ENCODE peak calls at places on chromosomes 7 and 10, in ten cellular contexts. One of them, this sample, is unnamed.

GRCh38 chr7:40057292-40057691 is 77.1 kb downstream of the MPLKIP start:
- DNase-seq in transverse colon: peak
- DNase-seq in tibial nerve: no peak
- DNase-seq in psoas muscle: no peak
- DNase-seq in tibial artery: no peak
- DNase-seq in AG10803: peak
- DNase-seq in osteoblast: no peak
- DNase-seq in bronchial epithelial cell: peak
- DNase-seq in body of pancreas: no peak
- DNase-seq in left lung: peak
- DNase-seq in this sample: no peak

GRCh38 chr10:123948030-123948823 is 56.6 kb upstream of the CPXM2 start:
- DNase-seq in transverse colon: no peak
- DNase-seq in tibial nerve: no peak
- DNase-seq in psoas muscle: no peak
- DNase-seq in tibial artery: no peak
- DNase-seq in AG10803: no peak
- DNase-seq in osteoblast: no peak
- DNase-seq in bronchial epithelial cell: no peak
- DNase-seq in body of pancreas: no peak
- DNase-seq in left lung: no peak
- DNase-seq in this sample: no peak

GRCh38 chr10:113056468-113057021 is 106.5 kb downstream of the TCF7L2 start:
- DNase-seq in transverse colon: no peak
- DNase-seq in tibial nerve: no peak
- DNase-seq in psoas muscle: no peak
- DNase-seq in tibial artery: peak
- DNase-seq in AG10803: peak
- DNase-seq in osteoblast: no peak
- DNase-seq in bronchial epithelial cell: no peak
- DNase-seq in body of pancreas: no peak
- DNase-seq in left lung: no peak
- DNase-seq in this sample: no peak

GRCh38 chr7:29442146-29442545 is 121.5 kb upstream of the PRR15 start:
- DNase-seq in transverse colon: no peak
- DNase-seq in tibial nerve: no peak
- DNase-seq in psoas muscle: no peak
- DNase-seq in tibial artery: no peak
- DNase-seq in AG10803: no peak
- DNase-seq in osteoblast: peak
- DNase-seq in bronchial epithelial cell: peak
- DNase-seq in body of pancreas: no peak
- DNase-seq in left lung: no peak
- DNase-seq in this sample: no peak

GRCh38 chr7:156004265-156005201 is 192.3 kb upstream of the SHH start:
- DNase-seq in transverse colon: no peak
- DNase-seq in tibial nerve: no peak
- DNase-seq in psoas muscle: no peak
- DNase-seq in tibial artery: no peak
- DNase-seq in AG10803: no peak
- DNase-seq in osteoblast: peak
- DNase-seq in bronchial epithelial cell: no peak
- DNase-seq in body of pancreas: no peak
- DNase-seq in left lung: no peak
- DNase-seq in this sample: no peak

GRCh38 chr10:25014579-25014978 is 1.4 kb downstream of the ENKUR start:
- DNase-seq in transverse colon: no peak
- DNase-seq in tibial nerve: no peak
- DNase-seq in psoas muscle: no peak
- DNase-seq in tibial artery: no peak
- DNase-seq in AG10803: no peak
- DNase-seq in osteoblast: no peak
- DNase-seq in bronchial epithelial cell: no peak
- DNase-seq in body of pancreas: no peak
- DNase-seq in left lung: no peak
- DNase-seq in this sample: no peak

GRCh38 chr10:74391786-74392185 is 240.8 kb downstream of the ADK start:
- DNase-seq in transverse colon: no peak
- DNase-seq in tibial nerve: no peak
- DNase-seq in psoas muscle: no peak
- DNase-seq in tibial artery: no peak
- DNase-seq in AG10803: no peak
- DNase-seq in osteoblast: no peak
- DNase-seq in bronchial epithelial cell: no peak
- DNase-seq in body of pancreas: no peak
- DNase-seq in left lung: no peak
- DNase-seq in this sample: no peak

GRCh38 chr10:86666538-86666937 is 1.8 kb upstream of the LDB3 start:
- DNase-seq in transverse colon: no peak
- DNase-seq in tibial nerve: no peak
- DNase-seq in psoas muscle: no peak
- DNase-seq in tibial artery: peak
- DNase-seq in AG10803: no peak
- DNase-seq in osteoblast: peak
- DNase-seq in bronchial epithelial cell: no peak
- DNase-seq in body of pancreas: no peak
- DNase-seq in left lung: no peak
- DNase-seq in this sample: no peak

GRCh38 chr7:139660317-139661042 is 117.3 kb downstream of the HIPK2 start:
- DNase-seq in transverse colon: peak
- DNase-seq in tibial nerve: no peak
- DNase-seq in psoas muscle: no peak
- DNase-seq in tibial artery: no peak
- DNase-seq in AG10803: no peak
- DNase-seq in osteoblast: no peak
- DNase-seq in bronchial epithelial cell: peak
- DNase-seq in body of pancreas: peak
- DNase-seq in left lung: no peak
- DNase-seq in this sample: no peak

GRCh38 chr10:22554481-22555182 is 159.7 kb downstream of the PIP4K2A start:
- DNase-seq in transverse colon: peak
- DNase-seq in tibial nerve: peak
- DNase-seq in psoas muscle: peak
- DNase-seq in tibial artery: peak
- DNase-seq in AG10803: peak
- DNase-seq in osteoblast: peak
- DNase-seq in bronchial epithelial cell: peak
- DNase-seq in body of pancreas: peak
- DNase-seq in left lung: peak
- DNase-seq in this sample: peak

GRCh38 chr7:75969182-75969581 is 25.2 kb downstream of the TMEM120A start:
- DNase-seq in transverse colon: no peak
- DNase-seq in tibial nerve: no peak
- DNase-seq in psoas muscle: peak
- DNase-seq in tibial artery: peak
- DNase-seq in AG10803: peak
- DNase-seq in osteoblast: no peak
- DNase-seq in bronchial epithelial cell: no peak
- DNase-seq in body of pancreas: no peak
- DNase-seq in left lung: no peak
- DNase-seq in this sample: peak

GRCh38 chr7:28328161-28328560 is 84.2 kb upstream of the CREB5 start:
- DNase-seq in transverse colon: no peak
- DNase-seq in tibial nerve: no peak
- DNase-seq in psoas muscle: no peak
- DNase-seq in tibial artery: no peak
- DNase-seq in AG10803: no peak
- DNase-seq in osteoblast: no peak
- DNase-seq in bronchial epithelial cell: peak
- DNase-seq in body of pancreas: no peak
- DNase-seq in left lung: no peak
- DNase-seq in this sample: no peak

GRCh38 chr10:75910032-75910431 is 478.6 kb downstream of the LRMDA start:
- DNase-seq in transverse colon: no peak
- DNase-seq in tibial nerve: no peak
- DNase-seq in psoas muscle: no peak
- DNase-seq in tibial artery: no peak
- DNase-seq in AG10803: peak
- DNase-seq in osteoblast: no peak
- DNase-seq in bronchial epithelial cell: peak
- DNase-seq in body of pancreas: no peak
- DNase-seq in left lung: no peak
- DNase-seq in this sample: no peak

GRCh38 chr10:35372329-35372728 is 36.0 kb downstream of the CCNY start:
- DNase-seq in transverse colon: no peak
- DNase-seq in tibial nerve: no peak
- DNase-seq in psoas muscle: no peak
- DNase-seq in tibial artery: no peak
- DNase-seq in AG10803: peak
- DNase-seq in osteoblast: no peak
- DNase-seq in bronchial epithelial cell: peak
- DNase-seq in body of pancreas: no peak
- DNase-seq in left lung: peak
- DNase-seq in this sample: no peak

GRCh38 chr7:33979807-33980355 is 74.5 kb downstream of the BMPER start:
- DNase-seq in transverse colon: no peak
- DNase-seq in tibial nerve: no peak
- DNase-seq in psoas muscle: no peak
- DNase-seq in tibial artery: no peak
- DNase-seq in AG10803: peak
- DNase-seq in osteoblast: peak
- DNase-seq in bronchial epithelial cell: peak
- DNase-seq in body of pancreas: no peak
- DNase-seq in left lung: no peak
- DNase-seq in this sample: no peak

DNA sequence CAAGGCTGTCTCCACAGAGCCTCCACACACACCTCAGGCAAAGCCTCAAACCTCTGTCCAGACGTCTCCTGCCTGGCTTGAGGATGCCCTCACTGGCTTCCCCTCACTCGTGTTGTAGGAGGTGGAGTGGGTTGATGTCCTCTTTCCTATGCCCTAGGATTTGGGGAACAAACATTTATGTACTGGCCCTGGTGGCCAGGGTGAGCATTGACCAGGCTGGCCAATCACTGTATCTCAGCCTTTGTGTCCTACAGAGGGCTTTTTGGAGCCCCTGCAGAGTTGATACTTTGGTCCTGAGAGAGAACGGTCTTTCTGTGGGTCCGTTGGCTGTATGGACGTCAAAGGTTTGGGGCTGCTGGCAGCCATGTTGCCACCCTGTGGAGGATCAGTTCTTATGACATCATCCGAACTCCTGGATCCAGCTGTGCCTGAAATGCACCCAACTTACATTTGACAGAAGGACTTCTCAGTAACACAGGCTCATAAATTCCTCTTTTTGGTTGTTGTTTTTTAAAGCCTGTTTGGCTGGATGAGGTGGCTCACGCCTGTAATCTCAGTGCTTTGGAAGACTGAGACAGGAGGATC is 2.3 kb upstream of the GRID2IP start:
- DNase-seq in transverse colon: no peak
- DNase-seq in tibial nerve: no peak
- DNase-seq in psoas muscle: no peak
- DNase-seq in tibial artery: no peak
- DNase-seq in AG10803: no peak
- DNase-seq in osteoblast: peak
- DNase-seq in bronchial epithelial cell: no peak
- DNase-seq in body of pancreas: no peak
- DNase-seq in left lung: no peak
- DNase-seq in this sample: no peak
- TF ChIP-seq CTCF in transverse colon: no peak
- TF ChIP-seq CTCF in tibial nerve: no peak
- TF ChIP-seq CTCF in psoas muscle: no peak
- TF ChIP-seq CTCF in tibial artery: no peak
- TF ChIP-seq CTCF in AG10803: no peak
- TF ChIP-seq CTCF in osteoblast: no peak
- TF ChIP-seq CTCF in bronchial epithelial cell: no peak
- TF ChIP-seq CTCF in body of pancreas: no peak
- TF ChIP-seq CTCF in left lung: no peak
- TF ChIP-seq CTCF in this sample: no peak

GRCh38 chr10:30215131-30215530 is 133.9 kb downstream of the MTPAP start:
- DNase-seq in transverse colon: no peak
- DNase-seq in tibial nerve: no peak
- DNase-seq in psoas muscle: no peak
- DNase-seq in tibial artery: no peak
- DNase-seq in AG10803: peak
- DNase-seq in osteoblast: no peak
- DNase-seq in bronchial epithelial cell: no peak
- DNase-seq in body of pancreas: no peak
- DNase-seq in left lung: no peak
- DNase-seq in this sample: no peak
- H3K4me3 ChIP-seq in transverse colon: no peak
- H3K4me3 ChIP-seq in tibial nerve: no peak
- H3K4me3 ChIP-seq in psoas muscle: no peak
- H3K4me3 ChIP-seq in tibial artery: no peak
- H3K4me3 ChIP-seq in AG10803: no peak
- H3K4me3 ChIP-seq in osteoblast: peak
- H3K4me3 ChIP-seq in bronchial epithelial cell: no peak
- H3K4me3 ChIP-seq in body of pancreas: no peak
- H3K4me3 ChIP-seq in left lung: no peak
- H3K4me3 ChIP-seq in this sample: no peak

DNA sequence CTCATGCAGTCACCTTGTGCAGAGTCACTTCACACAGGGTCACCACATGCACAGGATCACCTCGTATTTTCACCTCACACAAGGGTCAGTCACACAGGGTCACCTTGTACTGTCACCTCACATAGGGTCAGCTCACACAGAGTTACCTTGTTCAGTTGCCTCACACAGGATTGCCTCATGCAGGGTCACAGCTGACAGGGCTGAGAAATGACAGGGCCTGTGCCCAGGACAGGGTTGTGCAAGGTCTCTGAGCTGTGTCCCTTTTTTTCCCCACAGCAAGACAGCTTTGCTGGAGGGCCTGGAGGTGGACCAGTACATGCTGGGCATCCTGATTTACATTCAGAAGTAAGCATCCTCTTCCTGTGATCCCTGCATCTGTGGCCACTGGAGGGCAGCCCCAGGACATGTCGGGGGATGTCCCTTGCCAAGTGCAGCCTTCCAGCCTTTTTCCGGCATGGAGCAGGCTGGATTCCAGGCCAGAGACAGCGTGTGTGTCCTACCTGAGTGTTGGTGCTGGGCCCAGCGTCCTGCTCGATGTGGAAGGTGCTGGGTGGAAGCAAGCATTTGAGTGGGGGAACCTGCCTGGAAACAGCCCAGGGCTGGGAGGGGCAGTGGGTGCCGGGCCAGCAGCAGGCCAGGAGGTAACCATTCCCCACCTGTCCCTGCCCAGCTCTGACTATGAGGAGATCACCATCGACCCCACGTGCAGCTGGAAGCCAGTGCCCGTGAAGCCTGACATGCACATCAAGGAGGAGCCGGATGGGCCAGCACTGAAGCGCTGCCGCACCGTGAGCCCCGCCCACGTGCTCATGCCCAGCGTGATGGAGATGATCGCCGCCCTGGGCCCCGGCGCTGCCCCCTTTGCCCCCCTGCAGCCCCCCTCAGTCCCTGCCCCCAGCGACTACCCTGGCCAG is 16.3 kb downstream of the ZMIZ2 start:
- DNase-seq in transverse colon: no peak
- DNase-seq in tibial nerve: no peak
- DNase-seq in psoas muscle: no peak
- DNase-seq in tibial artery: no peak
- DNase-seq in AG10803: no peak
- DNase-seq in osteoblast: peak
- DNase-seq in bronchial epithelial cell: no peak
- DNase-seq in body of pancreas: peak
- DNase-seq in left lung: no peak
- DNase-seq in this sample: no peak
- TF ChIP-seq CTCF in transverse colon: no peak
- TF ChIP-seq CTCF in tibial nerve: no peak
- TF ChIP-seq CTCF in psoas muscle: no peak
- TF ChIP-seq CTCF in tibial artery: no peak
- TF ChIP-seq CTCF in AG10803: no peak
- TF ChIP-seq CTCF in osteoblast: no peak
- TF ChIP-seq CTCF in bronchial epithelial cell: no peak
- TF ChIP-seq CTCF in body of pancreas: peak
- TF ChIP-seq CTCF in left lung: no peak
- TF ChIP-seq CTCF in this sample: no peak

GRCh38 chr7:105267244-105267643 is 121.5 kb downstream of the SRPK2 start:
- DNase-seq in transverse colon: no peak
- DNase-seq in tibial nerve: no peak
- DNase-seq in psoas muscle: no peak
- DNase-seq in tibial artery: no peak
- DNase-seq in AG10803: no peak
- DNase-seq in osteoblast: no peak
- DNase-seq in bronchial epithelial cell: no peak
- DNase-seq in body of pancreas: no peak
- DNase-seq in left lung: no peak
- DNase-seq in this sample: no peak
- H3K4me3 ChIP-seq in transverse colon: no peak
- H3K4me3 ChIP-seq in tibial nerve: no peak
- H3K4me3 ChIP-seq in psoas muscle: peak
- H3K4me3 ChIP-seq in tibial artery: peak
- H3K4me3 ChIP-seq in AG10803: no peak
- H3K4me3 ChIP-seq in osteoblast: no peak
- H3K4me3 ChIP-seq in bronchial epithelial cell: peak
- H3K4me3 ChIP-seq in body of pancreas: no peak
- H3K4me3 ChIP-seq in left lung: peak
- H3K4me3 ChIP-seq in this sample: peak

This sample was measured in ovary.